ENCODE peak calls at places on chromosomes 7 and 10, in four cellular contexts. X is K562, D is A549, I is IMR-90. O is an unnamed sample.
A peak's percentile ranks its signal among the peaks of the same experiment; 100 is the strongest.

GRCh38 chr10:3119796-3120459 is 52.6 kb downstream of the PFKP start:
- DNase-seq in D (peak; percentile 56), X (peak; percentile 50), I (peak; percentile 25), O (no peak)

GRCh38 chr7:27156508-27156898 is at the start of gene HOXA7:
- DNase-seq in X (no peak), D (peak; percentile 73), I (peak; percentile 63), O (no peak)

GRCh38 chr7:110442386-110442837 is 648.5 kb upstream of the LRRN3 start:
- DNase-seq in I (peak; percentile 37), X (peak; percentile 19), D (peak; percentile 62), O (no peak)

GRCh38 chr10:12835709-12836108 is 165.8 kb downstream of the CCDC3 start:
- DNase-seq in D (no peak), I (peak; percentile 71), X (no peak), O (no peak)

GRCh38 chr7:92749327-92749730 is 87.0 kb downstream of the CDK6 start:
- DNase-seq in I (peak; percentile 64), D (no peak), X (no peak), O (no peak)

GRCh38 chr7:25894002-25894901 is 257.7 kb upstream of the NFE2L3 start:
- DNase-seq in I (no peak), D (peak; percentile 43), X (no peak), O (peak; percentile 53)

GRCh38 chr7:5528071-5528814 is 104.6 kb upstream of the TNRC18 start:
- DNase-seq in D (peak; percentile 49), I (peak; percentile 36), X (no peak), O (no peak)

GRCh38 chr10:119250641-119251314 is 43.4 kb downstream of the GRK5 start:
- DNase-seq in D (peak; percentile 66), I (peak; percentile 98), X (peak; percentile 47), O (no peak)

GRCh38 chr7:22109761-22110160 is 164.1 kb upstream of the CDCA7L start:
- DNase-seq in I (peak; percentile 37), D (peak; percentile 48), X (peak; percentile 65), O (no peak)

GRCh38 chr10:114868801-114869200 is 47.2 kb downstream of the FHIP2A start:
- DNase-seq in I (peak; percentile 30), X (no peak), D (no peak), O (no peak)

GRCh38 chr7:43871064-43871463 is 1.7 kb upstream of the MRPS24 start:
- DNase-seq in D (no peak), X (no peak), I (no peak), O (no peak)

GRCh38 chr7:33072471-33072870 is 9.9 kb upstream of the NT5C3A start:
- DNase-seq in I (peak; percentile 78), X (no peak), D (no peak), O (no peak)

GRCh38 chr7:2231992-2232765 is 566 bp downstream of the MAD1L1 start:
- DNase-seq in X (peak; percentile 44), D (no peak), I (no peak), O (no peak)

GRCh38 chr10:21030096-21030495 is 133.0 kb upstream of the NEBL start:
- DNase-seq in I (no peak), X (no peak), D (peak; percentile 68), O (no peak)
- TF ChIP-seq RCOR1 in I (no peak), X (no peak), D (no peak), O (no peak)

GRCh38 chr7:8261711-8262695 is at the start of gene ICA1:
- DNase-seq in I (no peak), X (peak; percentile 77), D (peak; percentile 45), O (no peak)
- TF ChIP-seq POLR2A in I (no peak), X (peak; percentile 64), D (no peak), O (no peak)

GRCh38 chr7:129108583-129108982 is 35.9 kb upstream of the TSPAN33 start:
- DNase-seq in I (peak; percentile 67), D (peak; percentile 28), X (no peak), O (no peak)
- TF ChIP-seq RCOR1 in I (no peak), D (no peak), X (no peak), O (no peak)

DNA sequence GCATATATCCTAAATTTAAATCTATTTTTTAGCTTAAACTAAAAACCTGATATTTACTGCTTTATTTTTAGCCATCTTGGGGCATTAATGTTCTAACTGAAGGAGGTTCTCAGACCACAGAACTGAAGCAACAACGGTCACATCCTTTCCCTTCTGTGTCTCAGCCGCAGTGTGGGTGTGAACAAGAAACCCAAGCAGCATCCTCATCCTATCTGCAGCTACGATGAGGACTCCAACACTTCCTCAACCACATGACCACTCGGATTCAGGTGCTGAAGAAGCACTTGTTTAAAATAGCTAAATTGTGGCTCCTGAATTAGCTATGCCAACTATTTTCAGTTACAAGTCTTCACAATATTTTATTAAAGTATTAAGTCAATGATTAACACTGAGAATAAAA is 5.3 kb downstream of the ESYT2 start:
- DNase-seq in X (no peak), I (no peak), D (no peak), O (peak; percentile 61)
- TF ChIP-seq POLR2A in X (no peak), I (no peak), D (no peak), O (peak; percentile 57)

GRCh38 chr7:147188485-147188884 is 1071.9 kb downstream of the CNTNAP2 start:
- DNase-seq in D (no peak), X (no peak), I (no peak), O (no peak)

GRCh38 chr7:147182859-147183258 is 1066.3 kb downstream of the CNTNAP2 start:
- DNase-seq in I (peak; percentile 10), X (no peak), D (no peak), O (no peak)
- TF ChIP-seq RCOR1 in I (no peak), X (no peak), D (no peak), O (no peak)

DNA sequence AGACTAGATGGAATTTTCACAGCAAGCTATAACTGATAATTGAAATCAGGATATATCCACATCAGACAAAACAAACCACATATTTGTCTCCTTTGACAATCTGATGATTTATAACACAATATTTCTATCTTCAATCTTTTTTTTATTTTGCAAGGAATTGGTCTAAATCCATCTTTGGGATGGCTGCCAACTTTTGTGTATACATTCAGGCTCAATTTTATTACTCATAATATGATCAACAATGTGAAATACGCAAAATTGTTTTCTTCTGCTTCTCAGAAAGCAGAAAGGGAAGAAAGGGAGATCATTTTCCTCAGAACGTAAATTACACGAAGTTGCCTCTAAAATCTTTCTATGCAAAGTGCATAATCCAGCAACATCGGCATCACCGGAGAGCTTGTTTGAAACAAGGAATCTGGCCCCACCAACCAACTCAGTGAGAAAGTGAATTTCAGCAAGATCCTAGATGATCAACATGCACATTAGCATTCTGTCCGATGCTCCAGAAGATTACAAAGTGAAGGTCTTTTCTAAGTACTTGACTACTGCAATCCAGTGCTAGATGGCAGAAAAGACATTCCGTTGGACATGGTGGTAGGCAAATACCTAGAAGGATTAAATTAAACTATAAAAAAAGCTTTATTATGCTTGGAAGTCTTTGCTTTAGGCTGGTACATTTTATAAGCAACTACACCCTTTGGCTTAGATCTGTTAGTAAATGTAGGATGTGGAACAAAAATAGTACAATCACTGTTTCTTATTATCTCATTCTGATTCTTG is 126.3 kb upstream of the RSU1 start:
- DNase-seq in X (no peak), I (no peak), D (no peak), O (no peak)
- TF ChIP-seq POLR2A in X (no peak), I (no peak), D (no peak), O (no peak)

O was measured in GM12878.